ENCODE peak calls at places on chromosomes 2 and 18, in nine cellular contexts. I, J, T, U, H, O, G, E and S are unnamed samples.

GRCh38 chr2:113282747-113283533 is 4.2 kb upstream of the PAX8 start:
- DNase-seq in T (no peak), O (peak), E (no peak), G (no peak), I (no peak), H (peak), J (peak), U (peak), S (no peak)

GRCh38 chr2:239912171-239912937 is 112.8 kb downstream of the NDUFA10 start:
- DNase-seq in E (no peak), G (no peak), H (no peak), O (no peak), I (no peak), J (peak), T (no peak), U (no peak), S (no peak)

GRCh38 chr18:42156266-42156665 is 201.2 kb downstream of the PIK3C3 start:
- DNase-seq in E (no peak), G (no peak), J (no peak), T (no peak), H (no peak), U (no peak), O (no peak), I (no peak), S (no peak)

GRCh38 chr2:211157856-211158463 is 601.6 kb downstream of the CPS1 start:
- DNase-seq in J (peak), G (peak), U (peak), O (peak), T (peak), I (peak), E (peak), H (peak), S (peak)

GRCh38 chr2:11716689-11717321 is 29.6 kb upstream of the LPIN1 start:
- DNase-seq in H (no peak), U (no peak), J (no peak), I (no peak), O (no peak), G (no peak), E (no peak), T (no peak), S (peak)

GRCh38 chr2:124325667-124326425 is 300.8 kb downstream of the CNTNAP5 start:
- DNase-seq in U (no peak), G (no peak), E (no peak), O (no peak), T (no peak), H (no peak), I (no peak), J (no peak), S (no peak)

GRCh38 chr2:100060875-100061274 is 81.5 kb downstream of the AFF3 start:
- DNase-seq in O (no peak), I (no peak), J (no peak), T (no peak), H (no peak), G (no peak), U (no peak), E (no peak), S (no peak)

GRCh38 chr18:26460449-26461091 is 87.8 kb downstream of the KCTD1 start:
- DNase-seq in E (no peak), G (no peak), T (no peak), O (peak), J (peak), I (peak), H (no peak), U (no peak), S (peak)

GRCh38 chr2:118388771-118389170 is 300.5 kb downstream of the INSIG2 start:
- DNase-seq in G (no peak), U (peak), H (no peak), I (no peak), J (no peak), O (peak), E (no peak), T (no peak), S (no peak)

GRCh38 chr2:100176925-100177324 is 34.5 kb upstream of the AFF3 start:
- DNase-seq in I (no peak), E (no peak), J (no peak), H (no peak), U (no peak), O (no peak), G (no peak), T (no peak), S (no peak)

GRCh38 chr2:224407241-224407680 is 5.4 kb upstream of the FAM124B start:
- DNase-seq in H (no peak), T (no peak), E (no peak), G (no peak), I (peak), J (no peak), O (no peak), U (no peak), S (no peak)

GRCh38 chr18:21167641-21168372 is 56.2 kb upstream of the ROCK1 start:
- DNase-seq in E (no peak), J (peak), G (no peak), U (peak), O (no peak), H (no peak), T (peak), I (no peak), S (no peak)

GRCh38 chr18:76338619-76339245 is 156.3 kb downstream of the ZNF516 start:
- DNase-seq in T (no peak), U (no peak), I (no peak), H (no peak), O (no peak), E (no peak), G (no peak), J (no peak), S (no peak)

GRCh38 chr2:10285191-10285577 is 17.5 kb upstream of the HPCAL1 start:
- DNase-seq in E (no peak), H (no peak), U (no peak), I (no peak), O (no peak), T (no peak), J (no peak), G (no peak), S (no peak)

GRCh38 chr2:103002954-103003353 is 241.1 kb downstream of the TMEM182 start:
- DNase-seq in J (no peak), H (no peak), U (peak), G (no peak), T (no peak), I (no peak), O (no peak), E (no peak), S (no peak)

GRCh38 chr2:174794851-174795374 is 30.6 kb upstream of the CHRNA1 start:
- DNase-seq in E (no peak), J (no peak), I (no peak), H (no peak), T (no peak), G (no peak), U (no peak), O (no peak), S (no peak)

GRCh38 chr18:12884521-12885323 is 685 bp upstream of the PTPN2 start:
- DNase-seq in G (no peak), E (no peak), I (no peak), O (peak), T (no peak), U (no peak), J (no peak), H (no peak), S (no peak)

GRCh38 chr2:42446503-42447271 is 47.1 kb downstream of the KCNG3 start:
- DNase-seq in H (no peak), J (no peak), G (no peak), E (no peak), T (no peak), U (peak), O (no peak), I (no peak), S (no peak)

GRCh38 chr2:58019209-58019608 is 27.4 kb upstream of the VRK2 start:
- DNase-seq in O (no peak), U (peak), I (no peak), J (no peak), G (no peak), T (no peak), H (peak), E (no peak), S (no peak)

GRCh38 chr2:9341351-9341887 is 81.9 kb downstream of the ITGB1BP1 start:
- DNase-seq in J (no peak), U (no peak), O (no peak), I (no peak), G (no peak), T (no peak), H (no peak), E (no peak), S (no peak)

GRCh38 chr18:77254711-77255110 is 5.1 kb downstream of the GALR1 start:
- DNase-seq in H (no peak), T (no peak), I (no peak), U (no peak), O (no peak), G (no peak), E (no peak), J (no peak), S (no peak)

GRCh38 chr2:168851674-168852320 is 38.4 kb downstream of the SPC25 start:
- DNase-seq in O (peak), I (peak), T (no peak), U (peak), H (no peak), G (no peak), J (peak), E (no peak), S (peak)

GRCh38 chr18:35616664-35617423 is 35.3 kb downstream of the GALNT1 start:
- DNase-seq in O (peak), I (peak), U (peak), E (peak), J (peak), G (peak), H (peak), T (no peak), S (peak)

GRCh38 chr18:72376256-72376655 is 167.9 kb downstream of the CBLN2 start:
- DNase-seq in U (no peak), E (no peak), O (no peak), T (no peak), J (no peak), H (no peak), G (no peak), I (no peak), S (no peak)

GRCh38 chr18:58288922-58289797 is 245.1 kb downstream of the NEDD4L start:
- DNase-seq in G (no peak), H (no peak), E (no peak), T (no peak), I (no peak), J (no peak), U (peak), O (peak), S (peak)

GRCh38 chr18:46337206-46337710 is 233.1 kb downstream of the HAUS1 start:
- DNase-seq in H (no peak), E (no peak), G (no peak), O (no peak), U (no peak), J (no peak), T (no peak), I (no peak), S (no peak)

GRCh38 chr18:57801379-57802165 is 1.5 kb downstream of the ATP8B1 start:
- DNase-seq in U (peak), O (no peak), H (no peak), E (no peak), I (peak), T (peak), J (peak), G (no peak), S (peak)

GRCh38 chr2:31266804-31267203 is 32.9 kb downstream of the EHD3 start:
- DNase-seq in U (no peak), H (no peak), G (no peak), T (no peak), E (no peak), J (no peak), I (no peak), O (no peak), S (no peak)

GRCh38 chr18:79405781-79406575 is 10.2 kb downstream of the NFATC1 start:
- DNase-seq in H (no peak), O (no peak), E (peak), I (peak), T (no peak), G (peak), J (peak), U (no peak), S (no peak)

GRCh38 chr2:30265441-30266015 is 34.2 kb downstream of the LBH start:
- DNase-seq in E (no peak), U (no peak), J (no peak), T (no peak), I (no peak), O (no peak), H (no peak), G (no peak), S (peak)

GRCh38 chr2:158994920-158995676 is 26.7 kb downstream of the TANC1 start:
- DNase-seq in U (no peak), J (no peak), T (no peak), G (no peak), H (no peak), I (peak), O (no peak), E (no peak), S (peak)

GRCh38 chr2:61950571-61951315 is 45.3 kb downstream of the COMMD1 start:
- DNase-seq in E (no peak), J (no peak), T (no peak), O (no peak), H (no peak), I (no peak), G (no peak), U (no peak), S (no peak)
- H3K27ac ChIP-seq in E (no peak), J (no peak), T (no peak), O (no peak), H (no peak), I (no peak), G (no peak), U (no peak), S (no peak)

DNA sequence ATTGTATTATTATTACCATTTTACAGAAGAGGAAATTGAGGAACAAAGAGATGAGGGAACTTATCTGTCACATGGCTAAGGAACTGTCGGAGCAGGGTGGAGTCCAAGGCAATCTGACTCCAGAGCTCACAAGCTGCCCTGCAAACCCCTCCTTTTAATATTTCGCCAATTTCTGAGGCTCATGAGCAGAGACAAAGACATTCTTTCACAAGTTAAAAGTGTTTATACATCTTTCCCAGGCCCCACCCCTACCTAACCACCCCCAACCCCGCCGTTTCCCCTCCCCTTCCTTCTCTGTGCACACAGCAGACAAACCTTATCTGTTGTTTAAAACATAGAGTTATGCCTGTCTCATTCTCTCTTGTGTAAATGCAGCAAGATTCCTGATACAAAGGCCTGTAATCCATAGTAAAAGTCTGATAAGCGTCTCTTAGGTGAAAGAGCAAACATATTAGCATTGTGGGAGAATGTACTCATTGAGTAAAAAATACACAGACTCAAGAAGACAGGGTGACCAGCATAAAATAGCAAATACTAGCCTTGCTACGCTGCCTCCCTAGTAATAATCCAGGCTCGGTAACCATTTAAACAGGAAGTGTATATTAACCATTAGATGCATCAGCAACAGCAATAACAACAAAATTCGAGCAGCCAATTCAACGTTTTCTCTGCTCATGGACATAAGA is 44.2 kb downstream of the EPHA4 start:
- DNase-seq in T (no peak), U (no peak), J (no peak), H (no peak), O (no peak), E (peak), I (peak), G (no peak), S (peak)
- H3K27ac ChIP-seq in T (no peak), U (no peak), J (peak), H (no peak), O (no peak), E (peak), I (peak), G (no peak), S (peak)

GRCh38 chr2:45625824-45626223 is 14.8 kb upstream of the SRBD1 start:
- DNase-seq in T (no peak), J (no peak), O (no peak), H (no peak), E (no peak), G (no peak), U (no peak), I (no peak), S (no peak)

GRCh38 chr2:45627911-45628310 is 16.8 kb upstream of the SRBD1 start:
- DNase-seq in U (no peak), I (no peak), H (no peak), E (no peak), J (no peak), O (no peak), T (no peak), G (no peak), S (peak)

GRCh38 chr2:45623120-45623519 is 12.1 kb upstream of the SRBD1 start:
- DNase-seq in H (no peak), U (no peak), G (no peak), O (no peak), J (no peak), E (no peak), I (no peak), T (no peak), S (no peak)

GRCh38 chr2:45622704-45623103 is 11.6 kb upstream of the SRBD1 start:
- DNase-seq in O (no peak), U (no peak), G (no peak), H (no peak), T (no peak), J (no peak), E (no peak), I (no peak), S (no peak)

DNA sequence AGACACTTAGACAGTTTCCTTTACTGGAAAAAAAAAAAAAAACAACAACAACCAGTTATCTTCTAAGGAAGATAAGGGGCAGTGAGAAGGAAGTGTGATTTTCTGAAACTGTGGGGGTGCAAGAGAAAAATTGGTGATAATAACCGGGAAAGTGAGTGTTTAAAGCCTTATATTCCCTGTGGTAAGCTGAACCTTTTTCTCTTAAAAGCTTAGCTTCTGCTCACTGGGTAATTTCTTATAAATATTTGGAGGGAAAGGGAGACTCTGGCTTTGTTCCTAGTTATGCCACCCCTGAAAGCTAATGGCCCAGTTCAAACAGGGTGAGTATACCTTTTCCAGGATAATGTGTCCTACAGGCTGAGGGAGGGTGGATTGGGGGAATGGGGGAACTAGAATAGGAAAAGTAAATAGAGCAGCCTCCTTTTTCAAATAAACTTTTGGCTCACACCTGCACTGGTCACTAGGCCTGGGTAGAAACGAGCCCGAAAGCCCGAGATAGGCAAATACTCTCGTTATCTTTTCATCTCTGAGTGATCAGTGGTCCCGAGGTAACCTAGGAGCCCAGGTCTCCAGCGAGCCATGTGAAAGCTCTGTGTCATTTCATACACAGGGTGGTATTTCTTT is 15.4 kb upstream of the SRBD1 start:
- DNase-seq in U (peak), G (no peak), I (no peak), H (no peak), O (no peak), J (peak), T (no peak), E (no peak), S (no peak)
- H3K27ac ChIP-seq in U (no peak), G (no peak), I (no peak), H (no peak), O (no peak), J (peak), T (no peak), E (no peak), S (no peak)

GRCh38 chr2:208311954-208312353 is 45.9 kb downstream of the PIKFYVE start:
- DNase-seq in G (no peak), H (no peak), O (peak), J (no peak), I (no peak), U (no peak), T (no peak), E (no peak), S (no peak)
- H3K27ac ChIP-seq in G (no peak), H (no peak), O (no peak), J (no peak), I (no peak), U (no peak), T (no peak), E (no peak), S (no peak)

GRCh38 chr18:61832858-61833257 is 59.9 kb downstream of the RNF152 start:
- DNase-seq in T (no peak), G (no peak), U (no peak), I (no peak), E (no peak), H (no peak), O (no peak), J (no peak), S (no peak)

GRCh38 chr18:61824733-61825363 is 68.0 kb downstream of the RNF152 start:
- DNase-seq in G (no peak), T (no peak), U (no peak), H (no peak), O (no peak), I (no peak), J (no peak), E (no peak), S (peak)

GRCh38 chr18:61825386-61825785 is 67.4 kb downstream of the RNF152 start:
- DNase-seq in H (no peak), E (no peak), T (no peak), U (no peak), G (no peak), O (no peak), I (no peak), J (no peak), S (peak)

GRCh38 chr18:61831071-61831470 is 61.7 kb downstream of the RNF152 start:
- DNase-seq in G (no peak), J (no peak), H (no peak), U (no peak), T (no peak), E (no peak), I (no peak), O (no peak), S (peak)

DNA sequence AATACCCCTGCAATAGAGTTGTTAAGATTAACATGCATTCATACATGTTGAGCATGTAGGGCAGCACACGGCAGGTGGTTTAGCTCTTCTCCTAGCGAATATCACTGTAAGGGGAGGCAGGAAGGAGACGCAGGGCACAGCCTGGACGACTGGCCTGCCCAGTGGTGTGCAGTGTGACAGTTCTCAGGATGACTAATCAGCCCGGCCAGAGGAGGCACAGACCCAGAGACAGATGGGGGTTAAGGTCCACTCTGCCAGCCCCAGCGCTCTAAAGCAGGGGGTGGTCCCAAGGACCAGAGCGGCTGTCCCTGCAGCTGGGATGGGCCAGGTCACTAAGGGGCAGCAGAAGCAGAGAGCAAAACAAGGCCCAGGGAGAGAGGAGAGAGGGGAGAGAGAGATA is 63.7 kb downstream of the RNF152 start:
- DNase-seq in T (no peak), J (no peak), G (no peak), U (no peak), H (no peak), E (no peak), I (no peak), O (no peak), S (no peak)
- H3K27ac ChIP-seq in T (no peak), J (no peak), G (no peak), U (no peak), H (no peak), E (no peak), I (no peak), O (no peak), S (no peak)

GRCh38 chr2:217912030-217913024 is 90.5 kb downstream of the TNS1 start:
- DNase-seq in E (no peak), I (no peak), G (no peak), U (no peak), T (no peak), H (no peak), O (no peak), J (no peak), S (no peak)
- H3K27ac ChIP-seq in E (no peak), I (peak), G (no peak), U (no peak), T (no peak), H (peak), O (no peak), J (peak), S (no peak)